ENCODE peak calls at places on chromosomes 12 and 14, in eight cellular contexts. One of them, this sample, is unnamed.

GRCh38 chr14:61894452-61895077 is 132.3 kb downstream of the SNAPC1 start:
- DNase-seq in prostate gland: peak
- DNase-seq in fibroblast of mammary gland: peak
- DNase-seq in IMR-90: peak
- DNase-seq in H9: peak
- DNase-seq in AG09319: peak
- DNase-seq in AG04450: peak
- DNase-seq in progenitor cell of endocrine pancreas: peak
- DNase-seq in this sample: peak

GRCh38 chr12:2319747-2320146 is 267.0 kb downstream of the CACNA1C start:
- DNase-seq in progenitor cell of endocrine pancreas: no peak
- DNase-seq in IMR-90: peak
- DNase-seq in AG04450: no peak
- DNase-seq in prostate gland: no peak
- DNase-seq in AG09319: no peak
- DNase-seq in fibroblast of mammary gland: peak
- DNase-seq in H9: no peak
- DNase-seq in this sample: no peak

GRCh38 chr14:28785096-28785952 is 18.7 kb downstream of the FOXG1 start:
- DNase-seq in AG09319: no peak
- DNase-seq in AG04450: no peak
- DNase-seq in IMR-90: peak
- DNase-seq in fibroblast of mammary gland: no peak
- DNase-seq in H9: peak
- DNase-seq in progenitor cell of endocrine pancreas: peak
- DNase-seq in prostate gland: no peak
- DNase-seq in this sample: no peak

GRCh38 chr14:71372411-71372838 is 465.2 kb downstream of the PCNX1 start:
- DNase-seq in progenitor cell of endocrine pancreas: no peak
- DNase-seq in AG04450: peak
- DNase-seq in prostate gland: peak
- DNase-seq in AG09319: no peak
- DNase-seq in IMR-90: peak
- DNase-seq in fibroblast of mammary gland: peak
- DNase-seq in H9: no peak
- DNase-seq in this sample: no peak

GRCh38 chr14:102610968-102611811 is 18.7 kb downstream of the RCOR1 start:
- DNase-seq in progenitor cell of endocrine pancreas: no peak
- DNase-seq in H9: no peak
- DNase-seq in fibroblast of mammary gland: no peak
- DNase-seq in AG09319: no peak
- DNase-seq in AG04450: no peak
- DNase-seq in IMR-90: no peak
- DNase-seq in prostate gland: no peak
- DNase-seq in this sample: no peak

GRCh38 chr12:6925543-6926279 is 2.0 kb upstream of the ATN1 start:
- DNase-seq in progenitor cell of endocrine pancreas: no peak
- DNase-seq in AG04450: peak
- DNase-seq in H9: peak
- DNase-seq in IMR-90: peak
- DNase-seq in fibroblast of mammary gland: peak
- DNase-seq in prostate gland: peak
- DNase-seq in AG09319: peak
- DNase-seq in this sample: no peak

GRCh38 chr12:46264057-46264456 is 4.8 kb downstream of the SLC38A1 start:
- DNase-seq in fibroblast of mammary gland: peak
- DNase-seq in H9: no peak
- DNase-seq in IMR-90: peak
- DNase-seq in AG09319: no peak
- DNase-seq in prostate gland: no peak
- DNase-seq in AG04450: no peak
- DNase-seq in progenitor cell of endocrine pancreas: no peak
- DNase-seq in this sample: no peak

GRCh38 chr14:38255673-38256357 is at the start of gene CLEC14A:
- DNase-seq in prostate gland: no peak
- DNase-seq in H9: peak
- DNase-seq in fibroblast of mammary gland: no peak
- DNase-seq in AG09319: no peak
- DNase-seq in progenitor cell of endocrine pancreas: peak
- DNase-seq in IMR-90: no peak
- DNase-seq in AG04450: no peak
- DNase-seq in this sample: peak

GRCh38 chr12:22539055-22539454 is 5.3 kb downstream of the C2CD5 start:
- DNase-seq in AG04450: no peak
- DNase-seq in H9: no peak
- DNase-seq in fibroblast of mammary gland: no peak
- DNase-seq in prostate gland: no peak
- DNase-seq in AG09319: no peak
- DNase-seq in progenitor cell of endocrine pancreas: no peak
- DNase-seq in IMR-90: no peak
- DNase-seq in this sample: no peak

GRCh38 chr12:70398862-70399261 is 32.8 kb downstream of the KCNMB4 start:
- DNase-seq in AG09319: no peak
- DNase-seq in prostate gland: no peak
- DNase-seq in AG04450: no peak
- DNase-seq in IMR-90: no peak
- DNase-seq in progenitor cell of endocrine pancreas: no peak
- DNase-seq in H9: no peak
- DNase-seq in fibroblast of mammary gland: no peak
- DNase-seq in this sample: no peak

GRCh38 chr12:127143020-127143419 is 1124.0 kb upstream of the TMEM132C start:
- DNase-seq in H9: peak
- DNase-seq in AG04450: no peak
- DNase-seq in prostate gland: no peak
- DNase-seq in AG09319: no peak
- DNase-seq in IMR-90: no peak
- DNase-seq in fibroblast of mammary gland: no peak
- DNase-seq in progenitor cell of endocrine pancreas: no peak
- DNase-seq in this sample: no peak

GRCh38 chr12:70982286-70982685 is 61.7 kb upstream of the PTPRR start:
- DNase-seq in IMR-90: peak
- DNase-seq in AG04450: no peak
- DNase-seq in H9: no peak
- DNase-seq in prostate gland: no peak
- DNase-seq in progenitor cell of endocrine pancreas: no peak
- DNase-seq in fibroblast of mammary gland: peak
- DNase-seq in AG09319: no peak
- DNase-seq in this sample: no peak

GRCh38 chr12:66188584-66189475 is at the start of gene IRAK3:
- DNase-seq in H9: peak
- DNase-seq in prostate gland: peak
- DNase-seq in AG09319: no peak
- DNase-seq in IMR-90: peak
- DNase-seq in AG04450: no peak
- DNase-seq in progenitor cell of endocrine pancreas: peak
- DNase-seq in fibroblast of mammary gland: peak
- DNase-seq in this sample: peak

GRCh38 chr14:23725980-23726746 is 90.0 kb downstream of the DHRS2 start:
- DNase-seq in progenitor cell of endocrine pancreas: no peak
- DNase-seq in H9: no peak
- DNase-seq in fibroblast of mammary gland: no peak
- DNase-seq in IMR-90: no peak
- DNase-seq in AG09319: no peak
- DNase-seq in AG04450: no peak
- DNase-seq in prostate gland: no peak
- DNase-seq in this sample: no peak

GRCh38 chr12:121781751-121782615 is 11.5 kb downstream of the RHOF start:
- DNase-seq in progenitor cell of endocrine pancreas: no peak
- DNase-seq in AG09319: no peak
- DNase-seq in fibroblast of mammary gland: peak
- DNase-seq in AG04450: no peak
- DNase-seq in prostate gland: no peak
- DNase-seq in IMR-90: peak
- DNase-seq in H9: peak
- DNase-seq in this sample: peak

GRCh38 chr12:21925296-21925913 is 15.8 kb downstream of the ABCC9 start:
- DNase-seq in AG09319: no peak
- DNase-seq in prostate gland: no peak
- DNase-seq in AG04450: no peak
- DNase-seq in fibroblast of mammary gland: no peak
- DNase-seq in progenitor cell of endocrine pancreas: no peak
- DNase-seq in IMR-90: peak
- DNase-seq in H9: no peak
- DNase-seq in this sample: no peak

DNA sequence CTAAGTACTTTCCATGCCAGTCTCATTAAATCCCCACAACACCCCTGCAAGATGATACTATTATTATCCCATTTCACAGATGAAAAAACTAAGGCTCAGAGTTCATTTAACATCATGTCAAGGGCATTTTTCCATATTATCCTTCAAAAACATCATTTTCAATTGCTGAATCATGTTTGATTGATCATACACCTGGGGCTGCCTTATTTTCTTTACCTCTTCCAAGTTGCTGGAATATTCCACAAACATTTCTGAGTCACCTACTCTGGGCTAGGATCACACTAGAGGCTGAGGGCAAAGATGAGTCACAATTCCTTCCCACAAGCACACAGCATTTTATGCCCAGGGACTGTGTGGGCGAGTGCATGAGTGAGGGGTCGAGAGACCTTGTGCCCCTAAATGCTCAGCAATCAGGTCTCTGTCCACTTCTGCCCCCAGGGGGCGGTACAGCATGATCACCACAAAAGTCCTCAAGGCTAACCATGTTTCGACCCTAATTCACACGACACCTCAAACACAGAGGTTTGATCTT is 14.1 kb upstream of the TMEM119 start:
- DNase-seq in progenitor cell of endocrine pancreas: no peak
- DNase-seq in IMR-90: peak
- DNase-seq in fibroblast of mammary gland: peak
- DNase-seq in AG09319: no peak
- DNase-seq in H9: peak
- DNase-seq in AG04450: no peak
- DNase-seq in prostate gland: no peak
- DNase-seq in this sample: no peak
- TF ChIP-seq CTCF in progenitor cell of endocrine pancreas: peak
- TF ChIP-seq CTCF in IMR-90: peak
- TF ChIP-seq CTCF in fibroblast of mammary gland: peak
- TF ChIP-seq CTCF in AG09319: peak
- TF ChIP-seq CTCF in H9: peak
- TF ChIP-seq CTCF in AG04450: peak
- TF ChIP-seq CTCF in prostate gland: no peak
- TF ChIP-seq CTCF in this sample: peak

GRCh38 chr12:52050116-52050770 is 999 bp upstream of the NR4A1 start:
- DNase-seq in fibroblast of mammary gland: peak
- DNase-seq in IMR-90: peak
- DNase-seq in progenitor cell of endocrine pancreas: no peak
- DNase-seq in AG04450: no peak
- DNase-seq in H9: peak
- DNase-seq in prostate gland: no peak
- DNase-seq in AG09319: no peak
- DNase-seq in this sample: no peak

GRCh38 chr12:52049286-52049685 is 2.0 kb upstream of the NR4A1 start:
- DNase-seq in AG09319: no peak
- DNase-seq in fibroblast of mammary gland: no peak
- DNase-seq in prostate gland: no peak
- DNase-seq in H9: no peak
- DNase-seq in AG04450: no peak
- DNase-seq in IMR-90: no peak
- DNase-seq in progenitor cell of endocrine pancreas: no peak
- DNase-seq in this sample: no peak

GRCh38 chr12:52049688-52050087 is 1.6 kb upstream of the NR4A1 start:
- DNase-seq in progenitor cell of endocrine pancreas: no peak
- DNase-seq in prostate gland: no peak
- DNase-seq in fibroblast of mammary gland: no peak
- DNase-seq in AG04450: no peak
- DNase-seq in IMR-90: no peak
- DNase-seq in H9: no peak
- DNase-seq in AG09319: no peak
- DNase-seq in this sample: no peak

GRCh38 chr12:52052471-52053186 is 1.4 kb downstream of the NR4A1 start:
- DNase-seq in AG09319: no peak
- DNase-seq in IMR-90: peak
- DNase-seq in fibroblast of mammary gland: no peak
- DNase-seq in progenitor cell of endocrine pancreas: no peak
- DNase-seq in AG04450: no peak
- DNase-seq in prostate gland: peak
- DNase-seq in H9: peak
- DNase-seq in this sample: no peak

GRCh38 chr12:52050771-52051541 is at the start of gene NR4A1:
- DNase-seq in H9: peak
- DNase-seq in AG04450: peak
- DNase-seq in AG09319: peak
- DNase-seq in prostate gland: peak
- DNase-seq in IMR-90: peak
- DNase-seq in progenitor cell of endocrine pancreas: peak
- DNase-seq in fibroblast of mammary gland: peak
- DNase-seq in this sample: peak
- TF ChIP-seq CTCF in H9: no peak
- TF ChIP-seq CTCF in AG04450: no peak
- TF ChIP-seq CTCF in AG09319: no peak
- TF ChIP-seq CTCF in prostate gland: no peak
- TF ChIP-seq CTCF in IMR-90: peak
- TF ChIP-seq CTCF in progenitor cell of endocrine pancreas: no peak
- TF ChIP-seq CTCF in fibroblast of mammary gland: no peak
- TF ChIP-seq CTCF in this sample: peak

GRCh38 chr12:125194999-125195398 is 129.8 kb downstream of the AACS start:
- DNase-seq in AG04450: no peak
- DNase-seq in IMR-90: no peak
- DNase-seq in fibroblast of mammary gland: no peak
- DNase-seq in H9: no peak
- DNase-seq in progenitor cell of endocrine pancreas: no peak
- DNase-seq in prostate gland: no peak
- DNase-seq in AG09319: no peak
- DNase-seq in this sample: no peak

GRCh38 chr12:125192690-125193221 is 127.5 kb downstream of the AACS start:
- DNase-seq in AG04450: no peak
- DNase-seq in fibroblast of mammary gland: no peak
- DNase-seq in prostate gland: no peak
- DNase-seq in progenitor cell of endocrine pancreas: no peak
- DNase-seq in AG09319: no peak
- DNase-seq in H9: peak
- DNase-seq in IMR-90: no peak
- DNase-seq in this sample: no peak

GRCh38 chr12:125193376-125193775 is 128.1 kb downstream of the AACS start:
- DNase-seq in prostate gland: no peak
- DNase-seq in IMR-90: no peak
- DNase-seq in progenitor cell of endocrine pancreas: no peak
- DNase-seq in AG09319: no peak
- DNase-seq in AG04450: no peak
- DNase-seq in fibroblast of mammary gland: no peak
- DNase-seq in H9: no peak
- DNase-seq in this sample: no peak

GRCh38 chr12:125191361-125192087 is 126.3 kb downstream of the AACS start:
- DNase-seq in prostate gland: no peak
- DNase-seq in IMR-90: no peak
- DNase-seq in progenitor cell of endocrine pancreas: no peak
- DNase-seq in fibroblast of mammary gland: no peak
- DNase-seq in H9: no peak
- DNase-seq in AG04450: no peak
- DNase-seq in AG09319: no peak
- DNase-seq in this sample: no peak

GRCh38 chr12:125193798-125194562 is 128.7 kb downstream of the AACS start:
- DNase-seq in AG04450: no peak
- DNase-seq in AG09319: no peak
- DNase-seq in progenitor cell of endocrine pancreas: no peak
- DNase-seq in IMR-90: peak
- DNase-seq in fibroblast of mammary gland: peak
- DNase-seq in H9: peak
- DNase-seq in prostate gland: no peak
- DNase-seq in this sample: no peak
- TF ChIP-seq CTCF in AG04450: no peak
- TF ChIP-seq CTCF in AG09319: no peak
- TF ChIP-seq CTCF in progenitor cell of endocrine pancreas: no peak
- TF ChIP-seq CTCF in IMR-90: no peak
- TF ChIP-seq CTCF in fibroblast of mammary gland: peak
- TF ChIP-seq CTCF in H9: peak
- TF ChIP-seq CTCF in prostate gland: no peak
- TF ChIP-seq CTCF in this sample: no peak

GRCh38 chr14:22412936-22413411 is 176.1 kb downstream of the DAD1 start:
- DNase-seq in AG04450: no peak
- DNase-seq in fibroblast of mammary gland: peak
- DNase-seq in AG09319: no peak
- DNase-seq in progenitor cell of endocrine pancreas: no peak
- DNase-seq in H9: no peak
- DNase-seq in prostate gland: no peak
- DNase-seq in IMR-90: no peak
- DNase-seq in this sample: no peak
- TF ChIP-seq CTCF in AG04450: no peak
- TF ChIP-seq CTCF in fibroblast of mammary gland: no peak
- TF ChIP-seq CTCF in AG09319: no peak
- TF ChIP-seq CTCF in progenitor cell of endocrine pancreas: no peak
- TF ChIP-seq CTCF in H9: no peak
- TF ChIP-seq CTCF in prostate gland: no peak
- TF ChIP-seq CTCF in IMR-90: no peak
- TF ChIP-seq CTCF in this sample: no peak

This sample was measured in GM10248.